ENCODE peak calls at places on chromosomes 5 and 9, in six cellular contexts. One of them, this sample, is unnamed.

GRCh38 chr9:7284517-7284916 is 515.1 kb downstream of the DMAC1 start:
- DNase-seq in adrenal gland: no peak
- DNase-seq in foreskin fibroblast: no peak
- DNase-seq in transverse colon: no peak
- DNase-seq in chondrocyte: no peak
- DNase-seq in right atrium auricular region: no peak
- DNase-seq in this sample: no peak

GRCh38 chr9:119884411-119884810 is 515.2 kb upstream of the BRINP1 start:
- DNase-seq in transverse colon: no peak
- DNase-seq in adrenal gland: no peak
- DNase-seq in foreskin fibroblast: no peak
- DNase-seq in chondrocyte: no peak
- DNase-seq in right atrium auricular region: no peak
- DNase-seq in this sample: no peak

GRCh38 chr9:127419306-127419705 is 4.9 kb upstream of the ZNF79 start:
- DNase-seq in foreskin fibroblast: no peak
- DNase-seq in adrenal gland: no peak
- DNase-seq in right atrium auricular region: no peak
- DNase-seq in chondrocyte: no peak
- DNase-seq in transverse colon: no peak
- DNase-seq in this sample: no peak

GRCh38 chr9:112753725-112754124 is 3.2 kb downstream of the SNX30 start:
- DNase-seq in foreskin fibroblast: peak
- DNase-seq in chondrocyte: no peak
- DNase-seq in right atrium auricular region: no peak
- DNase-seq in adrenal gland: no peak
- DNase-seq in transverse colon: no peak
- DNase-seq in this sample: no peak

GRCh38 chr5:179793470-179794139 is at the start of gene LTC4S:
- DNase-seq in adrenal gland: peak
- DNase-seq in right atrium auricular region: peak
- DNase-seq in transverse colon: peak
- DNase-seq in chondrocyte: no peak
- DNase-seq in foreskin fibroblast: no peak
- DNase-seq in this sample: no peak

GRCh38 chr9:91197232-91198181 is 164.2 kb downstream of the AUH start:
- DNase-seq in transverse colon: peak
- DNase-seq in right atrium auricular region: peak
- DNase-seq in chondrocyte: no peak
- DNase-seq in adrenal gland: peak
- DNase-seq in foreskin fibroblast: peak
- DNase-seq in this sample: no peak

GRCh38 chr9:112249277-112249676 is 74.2 kb upstream of the SUSD1 start:
- DNase-seq in adrenal gland: no peak
- DNase-seq in chondrocyte: no peak
- DNase-seq in transverse colon: no peak
- DNase-seq in right atrium auricular region: no peak
- DNase-seq in foreskin fibroblast: no peak
- DNase-seq in this sample: no peak

GRCh38 chr9:73515216-73515615 is 363.6 kb downstream of the ANXA1 start:
- DNase-seq in chondrocyte: no peak
- DNase-seq in foreskin fibroblast: no peak
- DNase-seq in right atrium auricular region: no peak
- DNase-seq in transverse colon: no peak
- DNase-seq in adrenal gland: no peak
- DNase-seq in this sample: no peak

GRCh38 chr5:107457881-107458280 is 212.9 kb downstream of the EFNA5 start:
- DNase-seq in right atrium auricular region: no peak
- DNase-seq in transverse colon: no peak
- DNase-seq in foreskin fibroblast: no peak
- DNase-seq in adrenal gland: no peak
- DNase-seq in chondrocyte: no peak
- DNase-seq in this sample: no peak

GRCh38 chr5:90934738-90935137 is 376.1 kb downstream of the ADGRV1 start:
- DNase-seq in transverse colon: no peak
- DNase-seq in foreskin fibroblast: no peak
- DNase-seq in right atrium auricular region: no peak
- DNase-seq in chondrocyte: no peak
- DNase-seq in adrenal gland: no peak
- DNase-seq in this sample: no peak

GRCh38 chr5:103258957-103259704 is 568 bp downstream of the MACIR start:
- DNase-seq in adrenal gland: peak
- DNase-seq in chondrocyte: peak
- DNase-seq in transverse colon: peak
- DNase-seq in foreskin fibroblast: peak
- DNase-seq in right atrium auricular region: no peak
- DNase-seq in this sample: peak

GRCh38 chr9:136703231-136703870 is 9.0 kb upstream of the DIPK1B start:
- DNase-seq in adrenal gland: no peak
- DNase-seq in transverse colon: no peak
- DNase-seq in chondrocyte: no peak
- DNase-seq in right atrium auricular region: no peak
- DNase-seq in foreskin fibroblast: no peak
- DNase-seq in this sample: no peak

GRCh38 chr5:14153932-14154646 is 10.9 kb downstream of the TRIO start:
- DNase-seq in foreskin fibroblast: peak
- DNase-seq in adrenal gland: peak
- DNase-seq in right atrium auricular region: peak
- DNase-seq in transverse colon: peak
- DNase-seq in chondrocyte: no peak
- DNase-seq in this sample: no peak

GRCh38 chr9:95188459-95188858 is 129.1 kb downstream of the FANCC start:
- DNase-seq in transverse colon: no peak
- DNase-seq in right atrium auricular region: no peak
- DNase-seq in foreskin fibroblast: no peak
- DNase-seq in adrenal gland: no peak
- DNase-seq in chondrocyte: no peak
- DNase-seq in this sample: no peak

GRCh38 chr9:90090997-90091396 is 486.2 kb downstream of the GADD45G start:
- DNase-seq in transverse colon: no peak
- DNase-seq in chondrocyte: no peak
- DNase-seq in foreskin fibroblast: no peak
- DNase-seq in adrenal gland: no peak
- DNase-seq in right atrium auricular region: no peak
- DNase-seq in this sample: no peak

GRCh38 chr5:149869266-149869875 is 75.2 kb downstream of the PDE6A start:
- DNase-seq in chondrocyte: no peak
- DNase-seq in right atrium auricular region: no peak
- DNase-seq in adrenal gland: no peak
- DNase-seq in transverse colon: peak
- DNase-seq in foreskin fibroblast: no peak
- DNase-seq in this sample: no peak

GRCh38 chr5:115895821-115896220 is 54.1 kb downstream of the AP3S1 start:
- DNase-seq in foreskin fibroblast: no peak
- DNase-seq in chondrocyte: no peak
- DNase-seq in right atrium auricular region: no peak
- DNase-seq in transverse colon: no peak
- DNase-seq in adrenal gland: no peak
- DNase-seq in this sample: no peak

GRCh38 chr5:5658226-5658625 is 235.7 kb downstream of the ICE1 start:
- DNase-seq in right atrium auricular region: peak
- DNase-seq in transverse colon: peak
- DNase-seq in chondrocyte: no peak
- DNase-seq in adrenal gland: peak
- DNase-seq in foreskin fibroblast: no peak
- DNase-seq in this sample: no peak

GRCh38 chr9:36966371-36967097 is 67.5 kb downstream of the PAX5 start:
- DNase-seq in right atrium auricular region: no peak
- DNase-seq in transverse colon: no peak
- DNase-seq in adrenal gland: no peak
- DNase-seq in chondrocyte: no peak
- DNase-seq in foreskin fibroblast: no peak
- DNase-seq in this sample: no peak

GRCh38 chr5:127254729-127255284 is 35.8 kb upstream of the MEGF10 start:
- DNase-seq in transverse colon: no peak
- DNase-seq in right atrium auricular region: no peak
- DNase-seq in adrenal gland: no peak
- DNase-seq in chondrocyte: no peak
- DNase-seq in foreskin fibroblast: peak
- DNase-seq in this sample: no peak

GRCh38 chr5:83277154-83277553 is 194.4 kb upstream of the VCAN start:
- DNase-seq in chondrocyte: no peak
- DNase-seq in right atrium auricular region: no peak
- DNase-seq in foreskin fibroblast: no peak
- DNase-seq in adrenal gland: no peak
- DNase-seq in transverse colon: no peak
- DNase-seq in this sample: no peak

GRCh38 chr9:73009649-73010288 is 56.9 kb upstream of the ALDH1A1 start:
- DNase-seq in chondrocyte: no peak
- DNase-seq in right atrium auricular region: no peak
- DNase-seq in transverse colon: no peak
- DNase-seq in foreskin fibroblast: no peak
- DNase-seq in adrenal gland: no peak
- DNase-seq in this sample: no peak

GRCh38 chr9:135147938-135148337 is 60.5 kb downstream of the OLFM1 start:
- DNase-seq in adrenal gland: no peak
- DNase-seq in chondrocyte: no peak
- DNase-seq in transverse colon: no peak
- DNase-seq in foreskin fibroblast: no peak
- DNase-seq in right atrium auricular region: no peak
- DNase-seq in this sample: no peak

GRCh38 chr5:90843443-90843842 is 284.8 kb downstream of the ADGRV1 start:
- DNase-seq in foreskin fibroblast: no peak
- DNase-seq in adrenal gland: no peak
- DNase-seq in right atrium auricular region: no peak
- DNase-seq in transverse colon: no peak
- DNase-seq in chondrocyte: no peak
- DNase-seq in this sample: no peak

GRCh38 chr9:136010615-136011341 is 49.6 kb upstream of the UBAC1 start:
- DNase-seq in right atrium auricular region: no peak
- DNase-seq in adrenal gland: peak
- DNase-seq in chondrocyte: peak
- DNase-seq in foreskin fibroblast: no peak
- DNase-seq in transverse colon: no peak
- DNase-seq in this sample: no peak

GRCh38 chr5:115423541-115423940 is 121.0 kb downstream of the FEM1C start:
- DNase-seq in right atrium auricular region: peak
- DNase-seq in transverse colon: peak
- DNase-seq in adrenal gland: peak
- DNase-seq in foreskin fibroblast: no peak
- DNase-seq in chondrocyte: peak
- DNase-seq in this sample: no peak

GRCh38 chr9:8734760-8735159 is 935.2 kb upstream of the DMAC1 start:
- DNase-seq in foreskin fibroblast: no peak
- DNase-seq in right atrium auricular region: no peak
- DNase-seq in chondrocyte: no peak
- DNase-seq in adrenal gland: no peak
- DNase-seq in transverse colon: no peak
- DNase-seq in this sample: no peak

GRCh38 chr9:34866614-34867013 is 91.5 kb upstream of the PHF24 start:
- DNase-seq in right atrium auricular region: no peak
- DNase-seq in transverse colon: no peak
- DNase-seq in foreskin fibroblast: no peak
- DNase-seq in adrenal gland: no peak
- DNase-seq in chondrocyte: no peak
- DNase-seq in this sample: no peak

GRCh38 chr9:34863426-34863825 is 94.7 kb upstream of the PHF24 start:
- DNase-seq in chondrocyte: no peak
- DNase-seq in foreskin fibroblast: no peak
- DNase-seq in right atrium auricular region: no peak
- DNase-seq in adrenal gland: no peak
- DNase-seq in transverse colon: no peak
- DNase-seq in this sample: no peak

GRCh38 chr9:34869390-34869789 is 88.7 kb upstream of the PHF24 start:
- DNase-seq in transverse colon: no peak
- DNase-seq in chondrocyte: no peak
- DNase-seq in right atrium auricular region: no peak
- DNase-seq in foreskin fibroblast: peak
- DNase-seq in adrenal gland: no peak
- DNase-seq in this sample: no peak
- TF ChIP-seq CTCF in transverse colon: no peak
- TF ChIP-seq CTCF in chondrocyte: peak
- TF ChIP-seq CTCF in right atrium auricular region: no peak
- TF ChIP-seq CTCF in foreskin fibroblast: peak
- TF ChIP-seq CTCF in adrenal gland: peak
- TF ChIP-seq CTCF in this sample: peak

GRCh38 chr5:1771149-1772065 is 28.2 kb downstream of the MRPL36 start:
- DNase-seq in foreskin fibroblast: no peak
- DNase-seq in right atrium auricular region: no peak
- DNase-seq in transverse colon: no peak
- DNase-seq in chondrocyte: peak
- DNase-seq in adrenal gland: no peak
- DNase-seq in this sample: no peak

GRCh38 chr5:1769752-1770442 is 29.7 kb downstream of the MRPL36 start:
- DNase-seq in transverse colon: no peak
- DNase-seq in foreskin fibroblast: no peak
- DNase-seq in right atrium auricular region: no peak
- DNase-seq in adrenal gland: no peak
- DNase-seq in chondrocyte: peak
- DNase-seq in this sample: no peak

GRCh38 chr5:1770443-1770802 is 29.2 kb downstream of the MRPL36 start:
- DNase-seq in chondrocyte: peak
- DNase-seq in right atrium auricular region: no peak
- DNase-seq in adrenal gland: no peak
- DNase-seq in foreskin fibroblast: no peak
- DNase-seq in transverse colon: no peak
- DNase-seq in this sample: no peak

GRCh38 chr5:1769017-1769640 is 30.5 kb downstream of the MRPL36 start:
- DNase-seq in foreskin fibroblast: no peak
- DNase-seq in right atrium auricular region: no peak
- DNase-seq in adrenal gland: no peak
- DNase-seq in transverse colon: no peak
- DNase-seq in chondrocyte: peak
- DNase-seq in this sample: no peak

DNA sequence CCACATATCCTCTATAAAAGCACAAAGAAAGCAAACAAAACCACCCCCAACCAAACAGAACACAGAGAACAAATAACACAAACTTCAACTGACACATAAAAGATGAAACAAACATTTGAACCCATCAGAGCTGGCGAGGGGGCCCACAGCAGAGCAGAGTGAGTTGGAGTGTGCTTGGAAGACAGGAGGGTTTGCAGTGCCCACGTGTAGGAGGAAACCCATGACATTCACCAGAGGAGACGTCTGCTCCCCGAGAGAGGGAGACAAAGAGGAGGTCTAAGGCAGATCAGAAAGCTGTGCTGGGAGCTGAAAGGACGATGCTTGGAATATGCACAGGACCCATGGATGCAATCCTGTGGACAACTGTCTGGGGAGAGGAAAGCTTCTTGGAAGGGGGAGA is 27.0 kb downstream of the MRPL36 start:
- DNase-seq in foreskin fibroblast: peak
- DNase-seq in right atrium auricular region: no peak
- DNase-seq in chondrocyte: no peak
- DNase-seq in adrenal gland: no peak
- DNase-seq in transverse colon: no peak
- DNase-seq in this sample: no peak
- TF ChIP-seq CTCF in foreskin fibroblast: peak
- TF ChIP-seq CTCF in right atrium auricular region: no peak
- TF ChIP-seq CTCF in chondrocyte: peak
- TF ChIP-seq CTCF in adrenal gland: no peak
- TF ChIP-seq CTCF in transverse colon: no peak
- TF ChIP-seq CTCF in this sample: peak

GRCh38 chr5:81749562-81750307 is 1.2 kb downstream of the SSBP2 start:
- DNase-seq in transverse colon: peak
- DNase-seq in right atrium auricular region: no peak
- DNase-seq in foreskin fibroblast: no peak
- DNase-seq in adrenal gland: peak
- DNase-seq in chondrocyte: peak
- DNase-seq in this sample: peak
- TF ChIP-seq CTCF in transverse colon: no peak
- TF ChIP-seq CTCF in right atrium auricular region: no peak
- TF ChIP-seq CTCF in foreskin fibroblast: no peak
- TF ChIP-seq CTCF in adrenal gland: no peak
- TF ChIP-seq CTCF in chondrocyte: peak
- TF ChIP-seq CTCF in this sample: peak

GRCh38 chr9:117783828-117784227 is 79.6 kb downstream of the TLR4 start:
- DNase-seq in right atrium auricular region: no peak
- DNase-seq in transverse colon: peak
- DNase-seq in chondrocyte: no peak
- DNase-seq in adrenal gland: no peak
- DNase-seq in foreskin fibroblast: no peak
- DNase-seq in this sample: no peak
- TF ChIP-seq CTCF in right atrium auricular region: no peak
- TF ChIP-seq CTCF in transverse colon: no peak
- TF ChIP-seq CTCF in chondrocyte: no peak
- TF ChIP-seq CTCF in adrenal gland: no peak
- TF ChIP-seq CTCF in foreskin fibroblast: no peak
- TF ChIP-seq CTCF in this sample: no peak

This sample was measured in type B pancreatic cell.